ENCODE peak calls at places on chromosomes 5 and 9, in seven cellular contexts. One of them, this sample, is unnamed.

GRCh38 chr9:93682155-93682968 is 106.0 kb downstream of the PHF2 start:
- DNase-seq in progenitor cell of endocrine pancreas: peak
- DNase-seq in substantia nigra: peak
- DNase-seq in neural progenitor cell: peak
- DNase-seq in H7: peak
- DNase-seq in IMR-90: peak
- DNase-seq in heart left ventricle: peak
- DNase-seq in this sample: peak

GRCh38 chr5:177593511-177593910 is 1.5 kb downstream of the TMED9 start:
- DNase-seq in IMR-90: no peak
- DNase-seq in H7: no peak
- DNase-seq in heart left ventricle: no peak
- DNase-seq in neural progenitor cell: no peak
- DNase-seq in substantia nigra: no peak
- DNase-seq in progenitor cell of endocrine pancreas: no peak
- DNase-seq in this sample: no peak

GRCh38 chr5:173338380-173339015 is 10.3 kb upstream of the STC2 start:
- DNase-seq in H7: no peak
- DNase-seq in substantia nigra: no peak
- DNase-seq in heart left ventricle: no peak
- DNase-seq in IMR-90: no peak
- DNase-seq in neural progenitor cell: no peak
- DNase-seq in progenitor cell of endocrine pancreas: no peak
- DNase-seq in this sample: no peak

GRCh38 chr9:134949681-134950403 is 32.1 kb upstream of the FCN1 start:
- DNase-seq in H7: no peak
- DNase-seq in IMR-90: no peak
- DNase-seq in neural progenitor cell: no peak
- DNase-seq in progenitor cell of endocrine pancreas: no peak
- DNase-seq in substantia nigra: no peak
- DNase-seq in heart left ventricle: no peak
- DNase-seq in this sample: no peak

GRCh38 chr9:98603821-98604383 is 104.8 kb downstream of the GABBR2 start:
- DNase-seq in progenitor cell of endocrine pancreas: no peak
- DNase-seq in IMR-90: peak
- DNase-seq in H7: no peak
- DNase-seq in heart left ventricle: no peak
- DNase-seq in neural progenitor cell: no peak
- DNase-seq in substantia nigra: no peak
- DNase-seq in this sample: peak

GRCh38 chr5:75018805-75019587 is 33.4 kb downstream of the GCNT4 start:
- DNase-seq in heart left ventricle: no peak
- DNase-seq in IMR-90: no peak
- DNase-seq in substantia nigra: no peak
- DNase-seq in H7: no peak
- DNase-seq in neural progenitor cell: no peak
- DNase-seq in progenitor cell of endocrine pancreas: no peak
- DNase-seq in this sample: no peak

GRCh38 chr5:132238169-132238744 is 10.6 kb upstream of the P4HA2 start:
- DNase-seq in substantia nigra: peak
- DNase-seq in progenitor cell of endocrine pancreas: peak
- DNase-seq in heart left ventricle: peak
- DNase-seq in H7: peak
- DNase-seq in neural progenitor cell: peak
- DNase-seq in IMR-90: peak
- DNase-seq in this sample: peak

GRCh38 chr5:142253938-142254895 is 70.6 kb downstream of the SPRY4 start:
- DNase-seq in substantia nigra: no peak
- DNase-seq in heart left ventricle: no peak
- DNase-seq in IMR-90: peak
- DNase-seq in progenitor cell of endocrine pancreas: no peak
- DNase-seq in H7: no peak
- DNase-seq in neural progenitor cell: no peak
- DNase-seq in this sample: no peak

GRCh38 chr9:132752877-132753592 is 82.8 kb downstream of the GTF3C4 start:
- DNase-seq in heart left ventricle: no peak
- DNase-seq in IMR-90: no peak
- DNase-seq in progenitor cell of endocrine pancreas: no peak
- DNase-seq in H7: peak
- DNase-seq in substantia nigra: no peak
- DNase-seq in neural progenitor cell: peak
- DNase-seq in this sample: peak

GRCh38 chr5:82351754-82352145 is 73.6 kb upstream of the RPS23 start:
- DNase-seq in H7: peak
- DNase-seq in IMR-90: peak
- DNase-seq in heart left ventricle: no peak
- DNase-seq in substantia nigra: no peak
- DNase-seq in neural progenitor cell: peak
- DNase-seq in progenitor cell of endocrine pancreas: no peak
- DNase-seq in this sample: no peak

GRCh38 chr9:114153761-114154596 is 1.4 kb upstream of the COL27A1 start:
- DNase-seq in IMR-90: peak
- DNase-seq in H7: peak
- DNase-seq in heart left ventricle: no peak
- DNase-seq in neural progenitor cell: peak
- DNase-seq in progenitor cell of endocrine pancreas: peak
- DNase-seq in substantia nigra: no peak
- DNase-seq in this sample: peak

GRCh38 chr5:154395407-154396106 is 50.2 kb upstream of the SAP30L start:
- DNase-seq in progenitor cell of endocrine pancreas: no peak
- DNase-seq in heart left ventricle: no peak
- DNase-seq in substantia nigra: no peak
- DNase-seq in neural progenitor cell: no peak
- DNase-seq in IMR-90: no peak
- DNase-seq in H7: peak
- DNase-seq in this sample: peak

GRCh38 chr9:119369670-119370366 is 583 bp upstream of the BRINP1 start:
- DNase-seq in IMR-90: no peak
- DNase-seq in substantia nigra: no peak
- DNase-seq in progenitor cell of endocrine pancreas: no peak
- DNase-seq in H7: no peak
- DNase-seq in neural progenitor cell: no peak
- DNase-seq in heart left ventricle: no peak
- DNase-seq in this sample: peak

This sample was measured in endodermal cell.